ENCODE peak calls at places on chromosomes 16 and 17, in five cellular contexts. One of them, this sample, is unnamed.

GRCh38 chr17:57954421-57955182 is 610 bp downstream of the CUEDC1 start:
- DNase-seq in HepG2: no peak
- DNase-seq in SK-N-SH: peak
- DNase-seq in K562: no peak
- DNase-seq in GM12878: no peak
- DNase-seq in this sample: peak

GRCh38 chr17:63035695-63036094 is 69.7 kb downstream of the TANC2 start:
- DNase-seq in HepG2: no peak
- DNase-seq in SK-N-SH: no peak
- DNase-seq in K562: no peak
- DNase-seq in GM12878: no peak
- DNase-seq in this sample: no peak

GRCh38 chr16:71225145-71225544 is 5.4 kb downstream of the HYDIN start:
- DNase-seq in HepG2: no peak
- DNase-seq in SK-N-SH: no peak
- DNase-seq in K562: no peak
- DNase-seq in GM12878: no peak
- DNase-seq in this sample: no peak

GRCh38 chr16:25785361-25785760 is 93.6 kb downstream of the HS3ST4 start:
- DNase-seq in HepG2: no peak
- DNase-seq in SK-N-SH: no peak
- DNase-seq in K562: no peak
- DNase-seq in GM12878: no peak
- DNase-seq in this sample: no peak

GRCh38 chr17:9247401-9247938 is 226.2 kb downstream of the NTN1 start:
- DNase-seq in HepG2: no peak
- DNase-seq in SK-N-SH: no peak
- DNase-seq in K562: no peak
- DNase-seq in GM12878: no peak
- DNase-seq in this sample: no peak

GRCh38 chr17:76024353-76024752 is 2.8 kb downstream of the EVPL start:
- DNase-seq in HepG2: no peak
- DNase-seq in SK-N-SH: no peak
- DNase-seq in K562: no peak
- DNase-seq in GM12878: no peak
- DNase-seq in this sample: no peak

GRCh38 chr16:82152192-82152591 is 17.8 kb downstream of the MPHOSPH6 start:
- DNase-seq in HepG2: no peak
- DNase-seq in SK-N-SH: no peak
- DNase-seq in K562: no peak
- DNase-seq in GM12878: no peak
- DNase-seq in this sample: no peak

GRCh38 chr16:4461250-4462085 is 13.0 kb downstream of the NMRAL1 start:
- DNase-seq in HepG2: peak
- DNase-seq in SK-N-SH: peak
- DNase-seq in K562: peak
- DNase-seq in GM12878: no peak
- DNase-seq in this sample: no peak

GRCh38 chr17:62827722-62828498 is 19.8 kb upstream of the MARCHF10 start:
- DNase-seq in HepG2: no peak
- DNase-seq in SK-N-SH: peak
- DNase-seq in K562: no peak
- DNase-seq in GM12878: no peak
- DNase-seq in this sample: no peak

GRCh38 chr17:55394357-55395021 is 27.1 kb downstream of the MMD start:
- DNase-seq in HepG2: peak
- DNase-seq in SK-N-SH: no peak
- DNase-seq in K562: no peak
- DNase-seq in GM12878: no peak
- DNase-seq in this sample: no peak

GRCh38 chr16:72236866-72237265 is 64.9 kb upstream of the PMFBP1 start:
- DNase-seq in HepG2: no peak
- DNase-seq in SK-N-SH: no peak
- DNase-seq in K562: no peak
- DNase-seq in GM12878: no peak
- DNase-seq in this sample: no peak

GRCh38 chr16:66207139-66207863 is 159.2 kb upstream of the CDH5 start:
- DNase-seq in HepG2: no peak
- DNase-seq in SK-N-SH: no peak
- DNase-seq in K562: no peak
- DNase-seq in GM12878: no peak
- DNase-seq in this sample: no peak

GRCh38 chr17:65733314-65733713 is 171.9 kb upstream of the AXIN2 start:
- DNase-seq in HepG2: no peak
- DNase-seq in SK-N-SH: no peak
- DNase-seq in K562: no peak
- DNase-seq in GM12878: no peak
- DNase-seq in this sample: no peak

GRCh38 chr16:78633551-78633950 is 534.1 kb downstream of the WWOX start:
- DNase-seq in HepG2: no peak
- DNase-seq in SK-N-SH: no peak
- DNase-seq in K562: no peak
- DNase-seq in GM12878: no peak
- DNase-seq in this sample: no peak

GRCh38 chr16:77584205-77584859 is 138.0 kb upstream of the NUDT7 start:
- DNase-seq in HepG2: peak
- DNase-seq in SK-N-SH: peak
- DNase-seq in K562: peak
- DNase-seq in GM12878: no peak
- DNase-seq in this sample: peak

GRCh38 chr17:64159051-64159590 is 29.2 kb upstream of the ERN1 start:
- DNase-seq in HepG2: no peak
- DNase-seq in SK-N-SH: no peak
- DNase-seq in K562: no peak
- DNase-seq in GM12878: no peak
- DNase-seq in this sample: no peak

GRCh38 chr17:2964370-2964769 is 99.0 kb downstream of the OR1D5 start:
- DNase-seq in HepG2: no peak
- DNase-seq in SK-N-SH: no peak
- DNase-seq in K562: no peak
- DNase-seq in GM12878: no peak
- DNase-seq in this sample: no peak

GRCh38 chr16:87240211-87241134 is 76.7 kb downstream of the C16orf95 start:
- DNase-seq in HepG2: no peak
- DNase-seq in SK-N-SH: peak
- DNase-seq in K562: no peak
- DNase-seq in GM12878: no peak
- DNase-seq in this sample: no peak

GRCh38 chr17:21119247-21119944 is 7.4 kb upstream of the DHRS7B start:
- DNase-seq in HepG2: peak
- DNase-seq in SK-N-SH: peak
- DNase-seq in K562: peak
- DNase-seq in GM12878: no peak
- DNase-seq in this sample: peak

GRCh38 chr16:23570992-23571632 is 13.6 kb downstream of the UBFD1 start:
- DNase-seq in HepG2: no peak
- DNase-seq in SK-N-SH: no peak
- DNase-seq in K562: no peak
- DNase-seq in GM12878: no peak
- DNase-seq in this sample: no peak

GRCh38 chr17:30376621-30377452 is 1.9 kb upstream of the CPD start:
- DNase-seq in HepG2: peak
- DNase-seq in SK-N-SH: no peak
- DNase-seq in K562: peak
- DNase-seq in GM12878: peak
- DNase-seq in this sample: peak

GRCh38 chr16:13337482-13337881 is 436.1 kb downstream of the SHISA9 start:
- DNase-seq in HepG2: no peak
- DNase-seq in SK-N-SH: no peak
- DNase-seq in K562: no peak
- DNase-seq in GM12878: no peak
- DNase-seq in this sample: no peak

GRCh38 chr16:13332713-13333255 is 431.4 kb downstream of the SHISA9 start:
- DNase-seq in HepG2: no peak
- DNase-seq in SK-N-SH: no peak
- DNase-seq in K562: no peak
- DNase-seq in GM12878: no peak
- DNase-seq in this sample: no peak

GRCh38 chr16:13338044-13338443 is 436.6 kb downstream of the SHISA9 start:
- DNase-seq in HepG2: no peak
- DNase-seq in SK-N-SH: no peak
- DNase-seq in K562: no peak
- DNase-seq in GM12878: no peak
- DNase-seq in this sample: no peak

GRCh38 chr16:13333336-13333735 is 431.9 kb downstream of the SHISA9 start:
- DNase-seq in HepG2: no peak
- DNase-seq in SK-N-SH: no peak
- DNase-seq in K562: no peak
- DNase-seq in GM12878: no peak
- DNase-seq in this sample: no peak

DNA sequence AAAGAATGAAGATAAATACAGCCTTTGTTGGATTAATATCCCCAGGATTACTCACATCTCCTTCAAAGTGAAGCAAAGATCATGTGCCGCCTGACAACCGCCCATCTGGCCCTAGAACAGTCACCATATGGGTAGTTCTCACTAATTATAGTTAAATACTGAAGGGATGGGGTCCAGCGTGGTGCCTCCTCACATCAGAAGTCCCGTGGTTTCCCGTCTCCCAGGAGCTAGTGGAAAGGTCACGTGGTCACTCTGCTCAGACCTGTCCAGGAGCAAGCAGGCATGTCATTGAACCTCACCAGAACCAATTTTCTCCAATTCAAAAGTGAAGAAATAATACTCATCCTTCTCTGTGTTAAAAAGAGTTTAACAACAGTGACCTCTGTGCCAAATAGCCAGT is 434.5 kb downstream of the SHISA9 start:
- DNase-seq in HepG2: no peak
- DNase-seq in SK-N-SH: no peak
- DNase-seq in K562: no peak
- DNase-seq in GM12878: no peak
- DNase-seq in this sample: no peak
- TF ChIP-seq FOXM1 in HepG2: no peak
- TF ChIP-seq FOXM1 in SK-N-SH: no peak
- TF ChIP-seq FOXM1 in K562: no peak
- TF ChIP-seq FOXM1 in GM12878: no peak
- TF ChIP-seq FOXM1 in this sample: no peak

GRCh38 chr17:7022791-7023571 is at the start of gene BCL6B:
- DNase-seq in HepG2: no peak
- DNase-seq in SK-N-SH: no peak
- DNase-seq in K562: no peak
- DNase-seq in GM12878: no peak
- DNase-seq in this sample: no peak

GRCh38 chr17:7023576-7024401 is 939 bp downstream of the BCL6B start:
- DNase-seq in HepG2: no peak
- DNase-seq in SK-N-SH: peak
- DNase-seq in K562: peak
- DNase-seq in GM12878: peak
- DNase-seq in this sample: peak

GRCh38 chr17:7020894-7021664 is 1.8 kb upstream of the BCL6B start:
- DNase-seq in HepG2: no peak
- DNase-seq in SK-N-SH: no peak
- DNase-seq in K562: no peak
- DNase-seq in GM12878: no peak
- DNase-seq in this sample: no peak

GRCh38 chr17:7019839-7020519 is 2.9 kb upstream of the BCL6B start:
- DNase-seq in HepG2: no peak
- DNase-seq in SK-N-SH: peak
- DNase-seq in K562: peak
- DNase-seq in GM12878: no peak
- DNase-seq in this sample: peak

DNA sequence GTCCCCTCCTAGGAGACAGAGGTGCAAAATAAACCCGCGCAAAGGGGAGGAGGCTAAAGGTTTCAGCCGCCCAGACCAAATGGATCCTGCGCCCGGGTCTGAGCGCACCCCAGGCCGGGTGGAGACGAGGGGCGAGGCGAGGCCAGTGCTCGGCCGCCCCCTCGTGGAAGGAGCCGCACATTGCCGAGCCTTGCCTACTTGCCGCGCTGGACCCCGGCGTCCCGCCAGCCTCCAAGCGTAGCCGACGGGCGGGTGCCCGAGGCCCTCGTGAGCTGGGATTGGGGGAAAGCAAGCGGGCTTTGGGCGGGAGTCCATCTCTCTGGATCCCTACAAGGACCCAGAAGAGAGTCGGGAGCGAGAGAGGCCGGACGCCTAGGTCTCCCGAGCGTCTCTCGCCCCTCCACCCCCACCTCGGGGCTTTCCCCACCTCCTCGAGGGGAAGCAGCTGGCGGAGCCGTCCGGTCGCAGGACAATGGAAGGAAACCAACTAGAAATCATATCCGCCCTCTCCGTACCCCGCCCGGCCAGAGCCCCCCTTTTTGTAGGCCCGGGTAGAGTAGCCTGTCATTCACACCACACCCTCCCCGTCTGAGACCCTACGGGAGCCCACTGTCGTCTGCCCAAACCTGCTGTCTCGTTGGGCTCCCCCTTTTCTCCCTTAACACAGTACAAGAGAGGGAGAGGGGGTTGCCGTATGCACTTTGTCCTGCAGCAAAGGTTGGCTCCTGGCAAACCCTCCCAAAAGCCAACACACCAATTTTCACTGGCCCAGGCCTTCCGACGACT is 664 bp upstream of the BCL6B start:
- DNase-seq in HepG2: no peak
- DNase-seq in SK-N-SH: peak
- DNase-seq in K562: peak
- DNase-seq in GM12878: no peak
- DNase-seq in this sample: peak
- TF ChIP-seq FOXM1 in HepG2: no peak
- TF ChIP-seq FOXM1 in SK-N-SH: no peak
- TF ChIP-seq FOXM1 in K562: no peak
- TF ChIP-seq FOXM1 in GM12878: peak
- TF ChIP-seq FOXM1 in this sample: no peak

DNA sequence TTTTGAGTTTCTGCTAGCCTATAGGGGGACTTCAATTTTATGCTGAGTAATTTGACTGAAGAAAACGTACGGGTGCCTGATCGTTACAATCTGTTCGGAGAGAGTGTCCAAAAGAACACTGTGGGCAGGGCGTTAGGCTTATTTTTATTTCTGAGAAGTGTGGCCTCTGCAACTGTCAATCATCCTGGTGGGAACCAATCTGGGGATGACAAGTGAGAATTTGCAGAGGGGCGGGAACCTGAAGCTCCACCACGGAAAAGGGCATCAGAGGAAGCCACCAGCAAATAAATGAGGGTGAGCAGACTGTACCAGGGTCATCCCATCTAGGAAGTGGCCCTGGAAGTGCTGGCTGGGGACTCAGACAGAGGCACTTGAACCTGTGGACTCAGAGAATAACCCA is 12.0 kb upstream of the CDYL2 start:
- DNase-seq in HepG2: no peak
- DNase-seq in SK-N-SH: no peak
- DNase-seq in K562: no peak
- DNase-seq in GM12878: no peak
- DNase-seq in this sample: no peak
- TF ChIP-seq FOXM1 in HepG2: no peak
- TF ChIP-seq FOXM1 in SK-N-SH: no peak
- TF ChIP-seq FOXM1 in K562: no peak
- TF ChIP-seq FOXM1 in GM12878: no peak
- TF ChIP-seq FOXM1 in this sample: no peak

DNA sequence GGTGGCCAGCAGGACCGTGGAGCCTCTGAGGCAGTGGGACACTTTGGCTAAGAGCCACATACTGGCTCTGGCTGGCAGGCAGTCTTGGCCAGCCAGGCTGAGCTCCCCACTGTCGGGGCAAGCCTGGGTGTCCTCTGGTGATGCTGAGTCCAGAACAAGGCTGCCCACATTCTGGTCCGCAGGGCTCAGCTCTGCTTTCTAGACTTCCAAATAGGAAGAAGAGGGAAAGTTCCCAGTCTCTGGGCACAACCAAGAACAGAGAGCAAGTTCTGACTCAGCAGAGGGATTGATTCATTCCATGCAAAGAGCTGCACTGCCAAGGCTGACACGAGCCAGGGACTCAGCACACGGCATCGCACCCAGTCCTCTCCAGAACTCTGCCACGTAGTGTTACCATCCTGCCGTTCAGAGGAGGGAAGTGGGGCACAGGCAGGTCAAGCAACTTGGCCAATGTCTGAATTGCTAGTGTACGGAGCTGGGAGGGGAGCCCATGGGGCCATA is 58.9 kb downstream of the NOS2 start:
- DNase-seq in HepG2: no peak
- DNase-seq in SK-N-SH: no peak
- DNase-seq in K562: no peak
- DNase-seq in GM12878: no peak
- DNase-seq in this sample: no peak
- TF ChIP-seq FOXM1 in HepG2: no peak
- TF ChIP-seq FOXM1 in SK-N-SH: no peak
- TF ChIP-seq FOXM1 in K562: no peak
- TF ChIP-seq FOXM1 in GM12878: no peak
- TF ChIP-seq FOXM1 in this sample: no peak

This sample was measured in HEK293T.